ENCODE peak calls at places on chromosomes 12 and 14, in ten cellular contexts. A is heart right ventricle, M is GM23248, S is heart left ventricle, D is left ventricle myocardium inferior, Q is PC-9, I is upper lobe of right lung, U is breast epithelium, F is thoracic aorta, G is psoas muscle. Y is an unnamed sample.

GRCh38 chr14:37091651-37092050 is 80.8 kb downstream of the SLC25A21 start:
- DNase-seq in A (no peak), M (no peak), S (no peak), D (no peak), Q (no peak), I (no peak), U (no peak), F (no peak), G (no peak), Y (no peak)

GRCh38 chr12:27331299-27331926 is 1.2 kb upstream of the BMAL2 start:
- DNase-seq in A (no peak), M (peak; percentile 93), S (no peak), D (no peak), Q (peak; percentile 77), I (no peak), U (no peak), F (no peak), G (no peak), Y (no peak)

GRCh38 chr12:26172013-26172412 is 23.4 kb upstream of the SSPN start:
- DNase-seq in A (no peak), M (no peak), S (no peak), D (no peak), Q (no peak), I (no peak), U (no peak), F (no peak), G (no peak), Y (no peak)

GRCh38 chr14:85519661-85520305 is 10.2 kb upstream of the FLRT2 start:
- DNase-seq in A (no peak), M (no peak), S (no peak), D (no peak), Q (no peak), I (no peak), U (no peak), F (no peak), G (no peak), Y (no peak)

GRCh38 chr14:106691601-106692291 is 1165.4 kb downstream of the TMEM121 start:
- DNase-seq in A (peak; percentile 20), M (peak; percentile 0), S (no peak), D (peak; percentile 14), Q (no peak), I (peak; percentile 67), U (no peak), F (no peak), G (peak; percentile 12), Y (peak; percentile 11)

GRCh38 chr14:25400607-25401206 is 350.8 kb upstream of the STXBP6 start:
- DNase-seq in A (no peak), M (peak; percentile 63), S (no peak), D (no peak), Q (peak; percentile 16), I (no peak), U (no peak), F (no peak), G (no peak), Y (peak; percentile 70)

GRCh38 chr12:127311695-127312364 is 955.1 kb upstream of the TMEM132C start:
- DNase-seq in A (no peak), M (no peak), S (no peak), D (no peak), Q (no peak), I (no peak), U (no peak), F (no peak), G (no peak), Y (no peak)

GRCh38 chr14:54182419-54183040 is 214.3 kb upstream of the CDKN3 start:
- DNase-seq in A (no peak), M (peak; percentile 91), S (no peak), D (no peak), Q (no peak), I (no peak), U (no peak), F (no peak), G (no peak), Y (no peak)

GRCh38 chr12:52175411-52176350 is 16.1 kb downstream of the KRT80 start:
- DNase-seq in A (no peak), M (no peak), S (no peak), D (no peak), Q (no peak), I (no peak), U (no peak), F (no peak), G (no peak), Y (no peak)

GRCh38 chr14:68281497-68281896 is 461.9 kb downstream of the RAD51B start:
- DNase-seq in A (no peak), M (no peak), S (no peak), D (no peak), Q (no peak), I (no peak), U (no peak), F (no peak), G (no peak), Y (no peak)
- H3K27ac ChIP-seq in A (no peak overlapping the region), M (no peak overlapping the region), S (no peak overlapping the region), D (no peak overlapping the region), Q (no peak overlapping the region), I (no peak overlapping the region), U (no peak overlapping the region), F (no peak overlapping the region), G (no peak overlapping the region), Y (no peak overlapping the region)

GRCh38 chr12:130872179-130873096 is 572 bp downstream of the RAN start:
- DNase-seq in A (peak; percentile 45), M (peak; percentile 73), S (peak; percentile 39), D (peak; percentile 29), Q (peak; percentile 33), I (peak; percentile 80), U (peak; percentile 60), F (no peak), G (peak; percentile 50), Y (peak; percentile 41)

GRCh38 chr12:130875193-130875592 is 3.3 kb downstream of the RAN start:
- DNase-seq in A (no peak), M (no peak), S (no peak), D (no peak), Q (no peak), I (no peak), U (no peak), F (no peak), G (no peak), Y (no peak)

GRCh38 chr12:130873106-130873795 is 1.4 kb downstream of the RAN start:
- DNase-seq in A (no peak), M (peak; percentile 57), S (no peak), D (no peak), Q (no peak), I (no peak), U (no peak), F (no peak), G (no peak), Y (no peak)

GRCh38 chr12:130874696-130875095 is 2.8 kb downstream of the RAN start:
- DNase-seq in A (no peak), M (no peak), S (no peak), D (no peak), Q (no peak), I (no peak), U (no peak), F (no peak), G (no peak), Y (no peak)

GRCh38 chr12:130873825-130874224 is 2.0 kb downstream of the RAN start:
- DNase-seq in A (no peak), M (no peak), S (no peak), D (no peak), Q (no peak), I (no peak), U (no peak), F (no peak), G (no peak), Y (no peak)
- H3K4me3 ChIP-seq in A (no peak overlapping the region), M (peak overlapping the region; percentile 92), S (no peak overlapping the region), D (peak overlapping the region; percentile 85), Q (peak overlapping the region; percentile 99), I (peak overlapping the region; percentile 75), U (no peak overlapping the region), F (no peak overlapping the region), G (peak overlapping the region; percentile 75), Y (no peak overlapping the region)

GRCh38 chr12:123966596-123966995 is 6.0 kb downstream of the CCDC92 start:
- DNase-seq in A (no peak), M (peak; percentile 91), S (no peak), D (no peak), Q (no peak), I (no peak), U (no peak), F (no peak), G (no peak), Y (no peak)

GRCh38 chr12:123963829-123964228 is 8.8 kb downstream of the CCDC92 start:
- DNase-seq in A (no peak), M (no peak), S (no peak), D (no peak), Q (no peak), I (no peak), U (no peak), F (no peak), G (no peak), Y (no peak)

GRCh38 chr12:123965382-123965781 is 7.2 kb downstream of the CCDC92 start:
- DNase-seq in A (no peak), M (no peak), S (no peak), D (no peak), Q (no peak), I (no peak), U (no peak), F (no peak), G (no peak), Y (no peak)

GRCh38 chr12:123971449-123971769 is 1.2 kb downstream of the CCDC92 start:
- DNase-seq in A (no peak), M (no peak), S (no peak), D (no peak), Q (no peak), I (no peak), U (no peak), F (no peak), G (no peak), Y (no peak)

DNA sequence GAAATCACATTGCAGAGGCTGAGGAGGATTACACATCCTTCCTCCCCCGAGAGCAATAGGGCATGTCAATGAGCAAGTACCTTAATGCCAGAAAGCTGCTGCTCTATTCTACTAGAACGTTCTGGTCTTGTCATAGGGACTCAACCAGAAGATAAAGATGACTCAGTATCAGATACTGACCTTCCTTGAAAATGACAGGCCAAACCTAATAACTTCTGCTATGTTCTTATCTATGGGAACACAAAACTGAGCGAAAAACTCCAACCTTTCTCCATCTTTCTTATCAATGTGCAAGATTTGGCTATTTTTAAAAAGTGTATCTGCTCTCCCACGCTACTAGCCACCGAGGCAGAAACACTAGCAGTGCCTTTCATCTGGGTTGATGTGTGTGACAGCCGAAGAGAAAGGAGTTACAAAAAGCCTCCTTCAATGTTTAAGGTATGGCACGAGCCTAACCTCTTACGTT is 5.5 kb downstream of the CCDC92 start:
- DNase-seq in A (no peak), M (no peak), S (no peak), D (no peak), Q (no peak), I (no peak), U (no peak), F (no peak), G (no peak), Y (no peak)
- H3K9me3 ChIP-seq in A (no peaks in the 10 kb centered on the region), M (no peaks in the 10 kb centered on the region), S (no peaks in the 10 kb centered on the region), D (no peaks in the 10 kb centered on the region), Q (no peaks in the 10 kb centered on the region), I (no peaks in the 10 kb centered on the region), U (no peaks in the 10 kb centered on the region), F (no peaks in the 10 kb centered on the region), G (no peaks in the 10 kb centered on the region), Y (no peaks in the 10 kb centered on the region)

DNA sequence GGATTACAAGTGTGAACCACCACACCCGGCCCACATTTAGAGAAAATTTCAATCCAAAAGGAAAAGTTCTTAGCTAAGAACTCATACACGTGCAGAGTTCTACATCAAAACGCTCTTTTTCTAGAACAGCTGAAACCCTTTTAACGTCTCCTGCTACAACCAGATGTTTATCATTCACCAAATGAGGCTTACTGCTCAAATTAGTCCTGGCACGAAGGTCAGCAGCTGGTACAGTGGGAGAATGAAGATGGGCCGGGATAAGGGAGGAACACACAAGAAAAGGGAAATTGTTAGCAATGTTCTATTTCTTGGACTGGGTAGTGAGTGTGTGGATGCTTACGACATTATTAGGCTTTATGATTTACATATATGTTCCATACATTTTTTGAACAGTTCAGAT is 37.2 kb downstream of the PRKAB1 start:
- DNase-seq in A (no peak), M (no peak), S (no peak), D (no peak), Q (no peak), I (no peak), U (no peak), F (no peak), G (no peak), Y (no peak)
- H3K27ac ChIP-seq in A (no peak overlapping the region), M (no peak overlapping the region), S (no peak overlapping the region), D (peak overlapping the region; percentile 83), Q (no peak overlapping the region), I (no peak overlapping the region), U (no peak overlapping the region), F (no peak overlapping the region), G (no peak overlapping the region), Y (no peak overlapping the region)

Y was measured in body of pancreas.